ENCODE peak calls at places on chromosomes 7 and 10, in five cellular contexts. B is GM23338, K is IMR-90, P is A549, Z is uterus. I is an unnamed sample. For H3K4me1, the result is how much of the 10 kb centered on the place peaks cover.

GRCh38 chr7:836429-836828 is 4.2 kb downstream of the SUN1 start:
- DNase-seq in B (peak), K (peak), P (peak), Z (no peak), I (no peak)

GRCh38 chr10:26481914-26482550 is 43.9 kb downstream of the APBB1IP start:
- DNase-seq in B (no peak), K (no peak), P (no peak), Z (no peak), I (no peak)

GRCh38 chr7:133481676-133482075 is 228.8 kb downstream of the EXOC4 start:
- DNase-seq in B (no peak), K (peak), P (no peak), Z (no peak), I (no peak)

GRCh38 chr10:44993922-44994751 is 6.6 kb upstream of the ZNF22 start:
- DNase-seq in B (no peak), K (peak), P (no peak), Z (no peak), I (no peak)

GRCh38 chr7:88669913-88670312 is 89.6 kb upstream of the ZNF804B start:
- DNase-seq in B (no peak), K (no peak), P (no peak), Z (no peak), I (no peak)

GRCh38 chr7:116380030-116380429 is 119.5 kb upstream of the CAV2 start:
- DNase-seq in B (no peak), K (peak), P (no peak), Z (no peak), I (no peak)

GRCh38 chr7:139762886-139763285 is 14.9 kb downstream of the HIPK2 start:
- DNase-seq in B (no peak), K (peak), P (no peak), Z (no peak), I (no peak)

GRCh38 chr7:151174246-151175046 is 7.0 kb upstream of the GBX1 start:
- DNase-seq in B (peak), K (peak), P (no peak), Z (no peak), I (no peak)

GRCh38 chr7:43834463-43835251 is 34.7 kb downstream of the MRPS24 start:
- DNase-seq in B (no peak), K (peak), P (no peak), Z (no peak), I (peak)

GRCh38 chr7:33495207-33495606 is 365.8 kb downstream of the BBS9 start:
- DNase-seq in B (peak), K (peak), P (no peak), Z (no peak), I (no peak)

GRCh38 chr10:112934193-112934592 is 15.9 kb upstream of the TCF7L2 start:
- DNase-seq in B (no peak), K (no peak), P (no peak), Z (no peak), I (no peak)

GRCh38 chr7:23135765-23136164 is 30.2 kb downstream of the KLHL7 start:
- DNase-seq in B (no peak), K (peak), P (no peak), Z (no peak), I (no peak)

GRCh38 chr7:25369794-25370193 is 141.5 kb upstream of the NPVF start:
- DNase-seq in B (no peak), K (no peak), P (no peak), Z (peak), I (no peak)

GRCh38 chr7:84237533-84238173 is 43.1 kb upstream of the SEMA3A start:
- DNase-seq in B (no peak), K (peak), P (peak), Z (no peak), I (no peak)

GRCh38 chr10:88330174-88330573 is 252.9 kb downstream of the RNLS start:
- DNase-seq in B (no peak), K (no peak), P (no peak), Z (no peak), I (no peak)

GRCh38 chr10:110860576-110861241 is 11.0 kb upstream of the PDCD4 start:
- DNase-seq in B (no peak), K (no peak), P (no peak), Z (no peak), I (peak)

GRCh38 chr10:24723788-24724380 is at the start of gene ARHGAP21:
- DNase-seq in B (peak), K (peak), P (peak), Z (peak), I (peak)

GRCh38 chr7:27655184-27655583 is 7.5 kb downstream of the HIBADH start:
- DNase-seq in B (no peak), K (no peak), P (no peak), Z (no peak), I (no peak)

GRCh38 chr10:114643158-114643557 is 14.9 kb downstream of the ABLIM1 start:
- DNase-seq in B (no peak), K (no peak), P (no peak), Z (no peak), I (no peak)
- H3K4me1 ChIP-seq in B (under half), K (under half), P (under half), Z (under half), I (under half)

DNA sequence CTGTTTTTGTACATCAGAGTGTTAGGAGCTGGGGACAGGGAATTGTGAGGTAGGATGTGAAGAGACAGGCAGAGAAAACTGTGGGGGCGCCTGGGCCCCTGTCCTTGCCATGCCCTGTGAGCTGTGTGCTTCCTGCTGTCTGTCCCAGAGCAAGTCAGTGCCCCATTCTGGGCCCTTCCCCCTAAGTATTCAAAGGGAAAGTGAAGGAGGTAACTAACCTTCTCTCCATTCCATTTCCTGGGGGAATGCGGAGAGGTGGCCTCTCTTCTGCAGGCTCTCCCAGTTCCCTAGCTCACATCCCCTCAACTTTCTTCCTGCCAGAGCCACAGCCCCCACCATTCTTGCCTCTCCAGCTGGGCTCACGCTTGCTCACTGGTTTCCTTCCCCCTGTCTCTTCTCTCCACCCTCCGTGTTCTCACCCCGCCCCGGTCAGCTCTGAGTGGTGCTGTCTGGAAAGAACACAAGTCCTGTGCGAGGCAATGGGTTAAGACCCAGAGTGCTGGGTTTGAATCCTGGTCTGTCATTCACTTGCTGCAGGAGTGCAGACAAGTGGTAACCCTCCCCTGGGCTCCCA is 9.7 kb upstream of the VSIR start:
- DNase-seq in B (peak), K (no peak), P (no peak), Z (no peak), I (no peak)
- H3K4me1 ChIP-seq in B (under half), K (under half), P (under half), Z (under half), I (under half)

GRCh38 chr10:8063128-8063908 is 8.8 kb downstream of the GATA3 start:
- DNase-seq in B (peak), K (no peak), P (no peak), Z (no peak), I (no peak)

GRCh38 chr10:8060010-8060703 is 5.7 kb downstream of the GATA3 start:
- DNase-seq in B (peak), K (peak), P (no peak), Z (no peak), I (peak)

GRCh38 chr10:8060704-8061121 is 6.2 kb downstream of the GATA3 start:
- DNase-seq in B (peak), K (no peak), P (no peak), Z (no peak), I (peak)

GRCh38 chr10:8059191-8059936 is 4.9 kb downstream of the GATA3 start:
- DNase-seq in B (peak), K (no peak), P (no peak), Z (no peak), I (peak)

GRCh38 chr10:8061274-8062211 is 7.1 kb downstream of the GATA3 start:
- DNase-seq in B (peak), K (no peak), P (no peak), Z (no peak), I (peak)
- H3K4me1 ChIP-seq in B (half or more), K (under half), P (under half), Z (under half), I (half or more)

GRCh38 chr10:119652361-119652760 is 1.2 kb downstream of the BAG3 start:
- DNase-seq in B (no peak), K (peak), P (peak), Z (no peak), I (peak)

GRCh38 chr10:119651514-119652327 is 541 bp downstream of the BAG3 start:
- DNase-seq in B (peak), K (no peak), P (no peak), Z (peak), I (peak)

GRCh38 chr10:119650692-119651513 is at the start of gene BAG3:
- DNase-seq in B (peak), K (peak), P (peak), Z (peak), I (peak)

GRCh38 chr10:119654540-119654939 is 3.4 kb downstream of the BAG3 start:
- DNase-seq in B (no peak), K (no peak), P (peak), Z (no peak), I (no peak)

GRCh38 chr10:119653209-119653608 is 2.0 kb downstream of the BAG3 start:
- DNase-seq in B (no peak), K (peak), P (no peak), Z (no peak), I (peak)
- H3K4me1 ChIP-seq in B (under half), K (under half), P (under half), Z (under half), I (under half)

GRCh38 chr10:93799309-93799708 is 41.6 kb downstream of the LGI1 start:
- DNase-seq in B (no peak), K (no peak), P (no peak), Z (no peak), I (no peak)

GRCh38 chr10:93796167-93796566 is 38.4 kb downstream of the LGI1 start:
- DNase-seq in B (no peak), K (no peak), P (no peak), Z (no peak), I (no peak)

DNA sequence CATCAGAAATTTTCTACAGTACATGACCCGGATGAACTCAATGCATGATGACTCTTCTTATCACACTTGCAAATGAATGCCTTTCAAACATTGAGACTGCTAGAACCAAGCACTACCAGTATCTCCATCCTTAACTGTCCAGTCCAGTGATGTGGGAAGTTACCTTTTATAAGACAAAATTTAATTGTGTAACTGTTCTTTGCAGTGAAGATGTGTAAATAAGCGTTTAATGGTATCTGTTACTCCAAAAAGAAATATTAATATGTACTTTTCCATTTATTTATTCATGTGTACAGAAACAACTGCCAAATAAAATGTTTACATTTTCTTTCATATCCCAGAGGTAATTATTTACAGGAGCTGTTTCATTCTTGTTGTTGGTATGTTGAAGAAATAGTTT is 40.1 kb downstream of the LGI1 start:
- DNase-seq in B (no peak), K (no peak), P (no peak), Z (no peak), I (no peak)
- H3K4me1 ChIP-seq in B (under half), K (under half), P (under half), Z (under half), I (under half)